ENCODE peak calls at places on chromosomes 5 and 9, in four cellular contexts. S is upper lobe of right lung, E is H1, O is sigmoid colon. X is an unnamed sample. For H3K36me3 and H3K4me1, the result is how much of the 10 kb centered on the place peaks cover.

GRCh38 chr5:151155777-151156731 is 1.5 kb downstream of the ANXA6 start:
- DNase-seq in S (no peak), E (no peak), O (peak), X (peak)

GRCh38 chr5:88672644-88673493 is 210.1 kb downstream of the MEF2C start:
- DNase-seq in S (no peak), E (peak), O (no peak), X (no peak)

GRCh38 chr5:111401906-111402305 is 110.4 kb downstream of the STARD4 start:
- DNase-seq in S (no peak), E (no peak), O (no peak), X (no peak)

GRCh38 chr5:80654054-80654390 is 430 bp upstream of the MSH3 start:
- DNase-seq in S (no peak), E (no peak), O (no peak), X (peak)

GRCh38 chr9:109556061-109556460 is 58.0 kb upstream of the PTPN3 start:
- DNase-seq in S (no peak), E (no peak), O (no peak), X (no peak)

GRCh38 chr5:144189800-144190429 is 19.2 kb downstream of the KCTD16 start:
- DNase-seq in S (peak), E (no peak), O (no peak), X (peak)

GRCh38 chr5:180291234-180291940 is 496 bp downstream of the MAPK9 start:
- DNase-seq in S (peak), E (peak), O (no peak), X (no peak)

GRCh38 chr9:69180670-69181069 is 6.6 kb downstream of the TJP2 start:
- DNase-seq in S (no peak), E (no peak), O (no peak), X (peak)

GRCh38 chr9:118281787-118282186 is 577.6 kb downstream of the TLR4 start:
- DNase-seq in S (no peak), E (no peak), O (no peak), X (no peak)

GRCh38 chr5:124906339-124907097 is 160.1 kb upstream of the ZNF608 start:
- DNase-seq in S (no peak), E (no peak), O (peak), X (no peak)

GRCh38 chr5:88089757-88090390 is 178.8 kb downstream of the TMEM161B start:
- DNase-seq in S (no peak), E (no peak), O (no peak), X (no peak)

GRCh38 chr5:22372376-22372775 is 480.8 kb downstream of the CDH12 start:
- DNase-seq in S (no peak), E (no peak), O (no peak), X (peak)

GRCh38 chr5:173706700-173707099 is 90.2 kb upstream of the BOD1 start:
- DNase-seq in S (peak), E (no peak), O (no peak), X (no peak)

GRCh38 chr5:63125862-63126261 is 547.2 kb downstream of the LRRC70 start:
- DNase-seq in S (no peak), E (no peak), O (no peak), X (no peak)

GRCh38 chr9:91113026-91113425 is 248.7 kb downstream of the AUH start:
- DNase-seq in S (no peak), E (no peak), O (no peak), X (no peak)

GRCh38 chr5:156201793-156202388 is 125.1 kb upstream of the SGCD start:
- DNase-seq in S (no peak), E (no peak), O (no peak), X (no peak)
- H3K4me3 ChIP-seq in S (no peak), E (no peak), O (no peak), X (no peak)

GRCh38 chr9:34246453-34246852 is 67.6 kb downstream of the UBAP1 start:
- DNase-seq in S (no peak), E (no peak), O (no peak), X (no peak)
- H3K36me3 ChIP-seq in S (half or more), E (under half), O (under half), X (under half)

DNA sequence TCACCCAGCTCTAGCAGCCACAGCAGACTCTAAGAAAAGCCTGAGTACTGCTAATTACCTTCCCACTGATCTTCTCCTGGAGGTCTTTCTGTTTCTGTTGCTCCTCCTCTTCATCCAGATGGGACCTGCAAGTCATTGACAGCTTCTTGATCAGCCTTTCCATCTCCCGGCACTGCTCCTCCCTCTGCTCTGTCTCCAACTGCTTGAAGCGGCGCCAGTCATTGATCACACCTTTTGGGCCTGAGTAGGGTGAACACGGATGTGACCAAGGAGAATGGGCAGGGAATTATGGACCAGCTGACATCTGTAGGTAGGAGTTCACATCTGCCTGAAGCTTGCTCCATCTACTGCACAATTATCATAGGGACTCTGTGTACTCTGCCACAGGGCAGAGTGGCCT is 5.4 kb downstream of the PDCL start:
- DNase-seq in S (no peak), E (no peak), O (no peak), X (no peak)
- H3K4me1 ChIP-seq in S (half or more), E (under half), O (half or more), X (under half)

DNA sequence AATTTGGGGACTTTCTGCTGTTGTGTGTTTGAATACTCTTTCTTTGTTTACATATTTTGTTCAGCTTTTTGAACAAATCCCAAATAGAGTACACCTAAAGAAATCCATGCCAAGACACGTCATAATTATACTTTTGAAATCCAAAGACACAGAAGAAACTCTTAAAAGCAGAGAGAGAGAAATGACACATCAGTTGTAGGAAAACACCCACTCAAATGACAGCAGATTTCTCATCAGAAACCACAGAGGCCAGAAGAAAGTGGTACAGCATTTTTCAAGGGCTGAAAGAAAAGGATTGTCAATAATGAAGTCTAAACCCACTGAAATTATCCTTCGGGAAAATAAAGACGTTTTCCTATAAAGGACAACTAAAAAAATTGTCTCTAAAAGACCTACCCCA is 378.6 kb downstream of the GADD45G start:
- DNase-seq in S (no peak), E (no peak), O (no peak), X (no peak)
- H3K4me3 ChIP-seq in S (no peak), E (no peak), O (no peak), X (no peak)

GRCh38 chr5:73558950-73559349 is 6.5 kb downstream of the ANKRA2 start:
- DNase-seq in S (no peak), E (no peak), O (no peak), X (no peak)
- H3K36me3 ChIP-seq in S (half or more), E (under half), O (under half), X (under half)